ENCODE peak calls at places on chromosomes 5 and 9, in eight cellular contexts. One of them, this sample, is unnamed.

GRCh38 chr5:76714771-76715483 is 999 bp upstream of the F2R start:
- DNase-seq in fibroblast of the conjunctiva: no peak
- DNase-seq in psoas muscle: peak; percentile 35
- DNase-seq in activated T-cell treated with anti-CD3 and anti-CD28 coated beads, Interleukin-2, amount 50 U/mL, for 72 hours: peak; percentile 13
- DNase-seq in neural crest cell: no peak
- DNase-seq in MM.1S: no peak
- DNase-seq in C1 segment of cervical spinal cord: no peak
- DNase-seq in non-pigmented ciliary epithelial cell: no peak
- DNase-seq in this sample: no peak

GRCh38 chr9:87198716-87199115 is 251.4 kb upstream of the GAS1 start:
- DNase-seq in fibroblast of the conjunctiva: no peak
- DNase-seq in psoas muscle: no peak
- DNase-seq in C1 segment of cervical spinal cord: no peak
- DNase-seq in non-pigmented ciliary epithelial cell: no peak
- DNase-seq in activated T-cell treated with anti-CD3 and anti-CD28 coated beads, Interleukin-2, amount 50 U/mL, for 72 hours: no peak
- DNase-seq in neural crest cell: no peak
- DNase-seq in MM.1S: no peak
- DNase-seq in this sample: no peak

GRCh38 chr9:122322553-122322952 is 48.3 kb upstream of the PTGS1 start:
- DNase-seq in activated T-cell treated with anti-CD3 and anti-CD28 coated beads, Interleukin-2, amount 50 U/mL, for 72 hours: no peak
- DNase-seq in C1 segment of cervical spinal cord: no peak
- DNase-seq in MM.1S: no peak
- DNase-seq in psoas muscle: no peak
- DNase-seq in non-pigmented ciliary epithelial cell: no peak
- DNase-seq in fibroblast of the conjunctiva: no peak
- DNase-seq in neural crest cell: no peak
- DNase-seq in this sample: no peak

GRCh38 chr9:35103660-35104191 is 795 bp upstream of the STOML2 start:
- DNase-seq in activated T-cell treated with anti-CD3 and anti-CD28 coated beads, Interleukin-2, amount 50 U/mL, for 72 hours: no peak
- DNase-seq in C1 segment of cervical spinal cord: no peak
- DNase-seq in non-pigmented ciliary epithelial cell: no peak
- DNase-seq in psoas muscle: no peak
- DNase-seq in MM.1S: no peak
- DNase-seq in neural crest cell: no peak
- DNase-seq in fibroblast of the conjunctiva: no peak
- DNase-seq in this sample: no peak

GRCh38 chr5:5767286-5767928 is 344.9 kb downstream of the ICE1 start:
- DNase-seq in fibroblast of the conjunctiva: no peak
- DNase-seq in non-pigmented ciliary epithelial cell: no peak
- DNase-seq in neural crest cell: no peak
- DNase-seq in psoas muscle: no peak
- DNase-seq in MM.1S: no peak
- DNase-seq in activated T-cell treated with anti-CD3 and anti-CD28 coated beads, Interleukin-2, amount 50 U/mL, for 72 hours: no peak
- DNase-seq in C1 segment of cervical spinal cord: no peak
- DNase-seq in this sample: no peak

GRCh38 chr9:132744881-132745761 is 74.9 kb downstream of the GTF3C4 start:
- DNase-seq in C1 segment of cervical spinal cord: no peak
- DNase-seq in MM.1S: no peak
- DNase-seq in non-pigmented ciliary epithelial cell: no peak
- DNase-seq in neural crest cell: no peak
- DNase-seq in psoas muscle: no peak
- DNase-seq in activated T-cell treated with anti-CD3 and anti-CD28 coated beads, Interleukin-2, amount 50 U/mL, for 72 hours: no peak
- DNase-seq in fibroblast of the conjunctiva: no peak
- DNase-seq in this sample: no peak

GRCh38 chr5:5721881-5722280 is 299.4 kb downstream of the ICE1 start:
- DNase-seq in fibroblast of the conjunctiva: no peak
- DNase-seq in psoas muscle: no peak
- DNase-seq in neural crest cell: no peak
- DNase-seq in C1 segment of cervical spinal cord: no peak
- DNase-seq in non-pigmented ciliary epithelial cell: no peak
- DNase-seq in activated T-cell treated with anti-CD3 and anti-CD28 coated beads, Interleukin-2, amount 50 U/mL, for 72 hours: no peak
- DNase-seq in MM.1S: no peak
- DNase-seq in this sample: no peak

GRCh38 chr5:151315998-151316597 is 12.5 kb upstream of the SLC36A3 start:
- DNase-seq in psoas muscle: peak; percentile 75
- DNase-seq in C1 segment of cervical spinal cord: no peak
- DNase-seq in MM.1S: peak; percentile 73
- DNase-seq in neural crest cell: peak; percentile 77
- DNase-seq in fibroblast of the conjunctiva: peak; percentile 40
- DNase-seq in activated T-cell treated with anti-CD3 and anti-CD28 coated beads, Interleukin-2, amount 50 U/mL, for 72 hours: peak; percentile 67
- DNase-seq in non-pigmented ciliary epithelial cell: peak; percentile 24
- DNase-seq in this sample: peak; percentile 31

GRCh38 chr9:130393681-130394071 is 51.1 kb upstream of the ASS1 start:
- DNase-seq in activated T-cell treated with anti-CD3 and anti-CD28 coated beads, Interleukin-2, amount 50 U/mL, for 72 hours: no peak
- DNase-seq in psoas muscle: no peak
- DNase-seq in C1 segment of cervical spinal cord: no peak
- DNase-seq in neural crest cell: no peak
- DNase-seq in non-pigmented ciliary epithelial cell: no peak
- DNase-seq in MM.1S: no peak
- DNase-seq in fibroblast of the conjunctiva: no peak
- DNase-seq in this sample: no peak

GRCh38 chr9:89528131-89528530 is 30.2 kb upstream of the SEMA4D start:
- DNase-seq in neural crest cell: no peak
- DNase-seq in MM.1S: no peak
- DNase-seq in psoas muscle: no peak
- DNase-seq in C1 segment of cervical spinal cord: no peak
- DNase-seq in activated T-cell treated with anti-CD3 and anti-CD28 coated beads, Interleukin-2, amount 50 U/mL, for 72 hours: no peak
- DNase-seq in fibroblast of the conjunctiva: no peak
- DNase-seq in non-pigmented ciliary epithelial cell: no peak
- DNase-seq in this sample: no peak

GRCh38 chr5:101658433-101658832 is 637.7 kb downstream of the SLCO4C1 start:
- DNase-seq in non-pigmented ciliary epithelial cell: no peak
- DNase-seq in fibroblast of the conjunctiva: no peak
- DNase-seq in activated T-cell treated with anti-CD3 and anti-CD28 coated beads, Interleukin-2, amount 50 U/mL, for 72 hours: no peak
- DNase-seq in C1 segment of cervical spinal cord: no peak
- DNase-seq in psoas muscle: no peak
- DNase-seq in neural crest cell: no peak
- DNase-seq in MM.1S: no peak
- DNase-seq in this sample: no peak

GRCh38 chr5:54146390-54146789 is 164.0 kb downstream of the ARL15 start:
- DNase-seq in activated T-cell treated with anti-CD3 and anti-CD28 coated beads, Interleukin-2, amount 50 U/mL, for 72 hours: no peak
- DNase-seq in psoas muscle: no peak
- DNase-seq in neural crest cell: no peak
- DNase-seq in C1 segment of cervical spinal cord: no peak
- DNase-seq in fibroblast of the conjunctiva: no peak
- DNase-seq in non-pigmented ciliary epithelial cell: no peak
- DNase-seq in MM.1S: no peak
- DNase-seq in this sample: no peak

GRCh38 chr9:16223074-16223871 is 647.2 kb downstream of the BNC2 start:
- DNase-seq in neural crest cell: no peak
- DNase-seq in activated T-cell treated with anti-CD3 and anti-CD28 coated beads, Interleukin-2, amount 50 U/mL, for 72 hours: no peak
- DNase-seq in psoas muscle: no peak
- DNase-seq in non-pigmented ciliary epithelial cell: no peak
- DNase-seq in C1 segment of cervical spinal cord: no peak
- DNase-seq in fibroblast of the conjunctiva: no peak
- DNase-seq in MM.1S: no peak
- DNase-seq in this sample: no peak

GRCh38 chr5:80141147-80141671 is 106.1 kb downstream of the THBS4 start:
- DNase-seq in neural crest cell: peak; percentile 35
- DNase-seq in C1 segment of cervical spinal cord: no peak
- DNase-seq in fibroblast of the conjunctiva: peak; percentile 56
- DNase-seq in psoas muscle: peak; percentile 85
- DNase-seq in non-pigmented ciliary epithelial cell: no peak
- DNase-seq in MM.1S: no peak
- DNase-seq in activated T-cell treated with anti-CD3 and anti-CD28 coated beads, Interleukin-2, amount 50 U/mL, for 72 hours: no peak
- DNase-seq in this sample: no peak

GRCh38 chr9:35367451-35367850 is 122.5 kb upstream of the RUSC2 start:
- DNase-seq in non-pigmented ciliary epithelial cell: peak; percentile 92
- DNase-seq in psoas muscle: no peak
- DNase-seq in C1 segment of cervical spinal cord: no peak
- DNase-seq in activated T-cell treated with anti-CD3 and anti-CD28 coated beads, Interleukin-2, amount 50 U/mL, for 72 hours: no peak
- DNase-seq in MM.1S: no peak
- DNase-seq in fibroblast of the conjunctiva: peak; percentile 80
- DNase-seq in neural crest cell: no peak
- DNase-seq in this sample: no peak

GRCh38 chr5:123204224-123204623 is 115.2 kb downstream of the PRDM6 start:
- DNase-seq in non-pigmented ciliary epithelial cell: no peak
- DNase-seq in neural crest cell: no peak
- DNase-seq in MM.1S: no peak
- DNase-seq in fibroblast of the conjunctiva: no peak
- DNase-seq in psoas muscle: no peak
- DNase-seq in C1 segment of cervical spinal cord: no peak
- DNase-seq in activated T-cell treated with anti-CD3 and anti-CD28 coated beads, Interleukin-2, amount 50 U/mL, for 72 hours: no peak
- DNase-seq in this sample: no peak

GRCh38 chr5:152086668-152087067 is 162.0 kb upstream of the GLRA1 start:
- DNase-seq in MM.1S: no peak
- DNase-seq in non-pigmented ciliary epithelial cell: no peak
- DNase-seq in neural crest cell: no peak
- DNase-seq in fibroblast of the conjunctiva: no peak
- DNase-seq in C1 segment of cervical spinal cord: no peak
- DNase-seq in activated T-cell treated with anti-CD3 and anti-CD28 coated beads, Interleukin-2, amount 50 U/mL, for 72 hours: no peak
- DNase-seq in psoas muscle: no peak
- DNase-seq in this sample: no peak

GRCh38 chr5:2532809-2533208 is 218.7 kb downstream of the IRX2 start:
- DNase-seq in MM.1S: no peak
- DNase-seq in non-pigmented ciliary epithelial cell: no peak
- DNase-seq in neural crest cell: no peak
- DNase-seq in fibroblast of the conjunctiva: no peak
- DNase-seq in C1 segment of cervical spinal cord: no peak
- DNase-seq in psoas muscle: no peak
- DNase-seq in activated T-cell treated with anti-CD3 and anti-CD28 coated beads, Interleukin-2, amount 50 U/mL, for 72 hours: no peak
- DNase-seq in this sample: no peak

GRCh38 chr5:109413463-109413862 is 3.7 kb upstream of the PJA2 start:
- DNase-seq in non-pigmented ciliary epithelial cell: no peak
- DNase-seq in C1 segment of cervical spinal cord: no peak
- DNase-seq in MM.1S: no peak
- DNase-seq in psoas muscle: no peak
- DNase-seq in fibroblast of the conjunctiva: no peak
- DNase-seq in activated T-cell treated with anti-CD3 and anti-CD28 coated beads, Interleukin-2, amount 50 U/mL, for 72 hours: no peak
- DNase-seq in neural crest cell: no peak
- DNase-seq in this sample: peak; percentile 15

GRCh38 chr9:5443845-5444244 is 6.1 kb upstream of the PLGRKT start:
- DNase-seq in fibroblast of the conjunctiva: no peak
- DNase-seq in non-pigmented ciliary epithelial cell: no peak
- DNase-seq in neural crest cell: no peak
- DNase-seq in activated T-cell treated with anti-CD3 and anti-CD28 coated beads, Interleukin-2, amount 50 U/mL, for 72 hours: no peak
- DNase-seq in C1 segment of cervical spinal cord: no peak
- DNase-seq in MM.1S: no peak
- DNase-seq in psoas muscle: no peak
- DNase-seq in this sample: no peak

GRCh38 chr9:116695441-116695840 is 8.3 kb downstream of the TRIM32 start:
- DNase-seq in non-pigmented ciliary epithelial cell: no peak
- DNase-seq in MM.1S: no peak
- DNase-seq in neural crest cell: no peak
- DNase-seq in activated T-cell treated with anti-CD3 and anti-CD28 coated beads, Interleukin-2, amount 50 U/mL, for 72 hours: no peak
- DNase-seq in C1 segment of cervical spinal cord: no peak
- DNase-seq in psoas muscle: no peak
- DNase-seq in fibroblast of the conjunctiva: no peak
- DNase-seq in this sample: no peak

GRCh38 chr5:164065266-164065665 is 559.8 kb downstream of the MAT2B start:
- DNase-seq in neural crest cell: no peak
- DNase-seq in activated T-cell treated with anti-CD3 and anti-CD28 coated beads, Interleukin-2, amount 50 U/mL, for 72 hours: no peak
- DNase-seq in fibroblast of the conjunctiva: no peak
- DNase-seq in C1 segment of cervical spinal cord: no peak
- DNase-seq in non-pigmented ciliary epithelial cell: no peak
- DNase-seq in psoas muscle: no peak
- DNase-seq in MM.1S: no peak
- DNase-seq in this sample: no peak

GRCh38 chr9:13088734-13089427 is 190.6 kb downstream of the MPDZ start:
- DNase-seq in activated T-cell treated with anti-CD3 and anti-CD28 coated beads, Interleukin-2, amount 50 U/mL, for 72 hours: no peak
- DNase-seq in fibroblast of the conjunctiva: peak; percentile 57
- DNase-seq in non-pigmented ciliary epithelial cell: peak; percentile 15
- DNase-seq in C1 segment of cervical spinal cord: no peak
- DNase-seq in psoas muscle: no peak
- DNase-seq in neural crest cell: peak; percentile 19
- DNase-seq in MM.1S: no peak
- DNase-seq in this sample: no peak

GRCh38 chr5:168611163-168611562 is 32.0 kb upstream of the PANK3 start:
- DNase-seq in neural crest cell: no peak
- DNase-seq in activated T-cell treated with anti-CD3 and anti-CD28 coated beads, Interleukin-2, amount 50 U/mL, for 72 hours: no peak
- DNase-seq in psoas muscle: no peak
- DNase-seq in fibroblast of the conjunctiva: no peak
- DNase-seq in MM.1S: no peak
- DNase-seq in C1 segment of cervical spinal cord: no peak
- DNase-seq in non-pigmented ciliary epithelial cell: peak; percentile 11
- DNase-seq in this sample: no peak

GRCh38 chr9:128728298-128728697 is 4.4 kb upstream of the ZDHHC12 start:
- DNase-seq in non-pigmented ciliary epithelial cell: no peak
- DNase-seq in neural crest cell: no peak
- DNase-seq in activated T-cell treated with anti-CD3 and anti-CD28 coated beads, Interleukin-2, amount 50 U/mL, for 72 hours: no peak
- DNase-seq in MM.1S: no peak
- DNase-seq in fibroblast of the conjunctiva: no peak
- DNase-seq in psoas muscle: no peak
- DNase-seq in C1 segment of cervical spinal cord: no peak
- DNase-seq in this sample: no peak

GRCh38 chr9:27426717-27427645 is 97.1 kb upstream of the IFNK start:
- DNase-seq in MM.1S: no peak
- DNase-seq in neural crest cell: no peak
- DNase-seq in C1 segment of cervical spinal cord: no peak
- DNase-seq in fibroblast of the conjunctiva: no peak
- DNase-seq in non-pigmented ciliary epithelial cell: peak; percentile 45
- DNase-seq in activated T-cell treated with anti-CD3 and anti-CD28 coated beads, Interleukin-2, amount 50 U/mL, for 72 hours: no peak
- DNase-seq in psoas muscle: no peak
- DNase-seq in this sample: no peak

GRCh38 chr5:147303976-147304375 is 69.2 kb downstream of the STK32A start:
- DNase-seq in activated T-cell treated with anti-CD3 and anti-CD28 coated beads, Interleukin-2, amount 50 U/mL, for 72 hours: no peak
- DNase-seq in C1 segment of cervical spinal cord: no peak
- DNase-seq in MM.1S: no peak
- DNase-seq in psoas muscle: no peak
- DNase-seq in neural crest cell: no peak
- DNase-seq in fibroblast of the conjunctiva: peak; percentile 9
- DNase-seq in non-pigmented ciliary epithelial cell: peak; percentile 44
- DNase-seq in this sample: no peak